ENCODE peak calls at places on chromosomes 2 and 18, in five cellular contexts. A is NB4, N is pancreas, U is cardiac fibroblast, Y is kidney. Z is an unnamed sample.
A peak's percentile ranks its signal among the peaks of the same experiment; 100 is the strongest.

GRCh38 chr18:69885841-69886531 is 61.7 kb downstream of the CD226 start:
- DNase-seq in A (no peak), Y (no peak), U (no peak), N (no peak), Z (no peak)

GRCh38 chr18:9856097-9856496 is 29.7 kb upstream of the TXNDC2 start:
- DNase-seq in U (no peak), A (peak; percentile 48), N (no peak), Y (no peak), Z (no peak)

GRCh38 chr2:228507231-228507824 is 325.8 kb upstream of the SPHKAP start:
- DNase-seq in N (no peak), Y (no peak), U (no peak), A (no peak), Z (no peak)

GRCh38 chr2:21097331-21097730 is 26.4 kb upstream of the TDRD15 start:
- DNase-seq in U (no peak), Y (no peak), N (no peak), A (no peak), Z (no peak)

GRCh38 chr2:39512434-39512935 is 75.4 kb upstream of the MAP4K3 start:
- DNase-seq in U (no peak), Y (peak; percentile 86), N (no peak), A (no peak), Z (no peak)

GRCh38 chr2:46534589-46534988 is 55.2 kb downstream of the TMEM247 start:
- DNase-seq in U (no peak), Y (no peak), N (no peak), A (peak; percentile 97), Z (no peak)

GRCh38 chr2:232882505-232883115 is 12.5 kb downstream of the SNORC start:
- DNase-seq in A (no peak), N (no peak), Y (no peak), U (no peak), Z (no peak)

GRCh38 chr2:189836644-189837043 is 52.4 kb downstream of the PMS1 start:
- DNase-seq in A (no peak), Y (no peak), U (peak; percentile 73), N (no peak), Z (no peak)

GRCh38 chr2:122863516-122863915 is 1108.1 kb downstream of the TSN start:
- DNase-seq in Y (no peak), N (no peak), A (no peak), U (no peak), Z (no peak)

GRCh38 chr2:168196764-168197180 is 50.6 kb downstream of the STK39 start:
- DNase-seq in Y (no peak), N (no peak), U (no peak), A (no peak), Z (no peak)

GRCh38 chr18:45664824-45665763 is 49.8 kb downstream of the SLC14A2 start:
- DNase-seq in U (peak; percentile 76), A (peak; percentile 78), Y (no peak), N (no peak), Z (peak; percentile 53)

GRCh38 chr2:64859208-64860161 is 129.7 kb upstream of the SLC1A4 start:
- DNase-seq in Y (peak; percentile 95), A (peak; percentile 91), N (peak; percentile 95), U (peak; percentile 88), Z (no peak)

GRCh38 chr18:9174302-9174701 is 37.7 kb downstream of the ANKRD12 start:
- DNase-seq in Y (no peak), U (no peak), A (peak; percentile 64), N (no peak), Z (no peak)

GRCh38 chr2:182248362-182248761 is 178.5 kb downstream of the PDE1A start:
- DNase-seq in A (no peak), U (peak; percentile 43), Y (no peak), N (no peak), Z (no peak)

GRCh38 chr2:182247831-182248230 is 179.0 kb downstream of the PDE1A start:
- DNase-seq in U (no peak), N (no peak), A (no peak), Y (no peak), Z (no peak)

GRCh38 chr2:182245963-182246362 is 180.9 kb downstream of the PDE1A start:
- DNase-seq in U (no peak), A (no peak), N (no peak), Y (no peak), Z (no peak)

GRCh38 chr2:182252534-182252933 is 174.3 kb downstream of the PDE1A start:
- DNase-seq in Y (no peak), A (no peak), U (no peak), N (no peak), Z (no peak)

DNA sequence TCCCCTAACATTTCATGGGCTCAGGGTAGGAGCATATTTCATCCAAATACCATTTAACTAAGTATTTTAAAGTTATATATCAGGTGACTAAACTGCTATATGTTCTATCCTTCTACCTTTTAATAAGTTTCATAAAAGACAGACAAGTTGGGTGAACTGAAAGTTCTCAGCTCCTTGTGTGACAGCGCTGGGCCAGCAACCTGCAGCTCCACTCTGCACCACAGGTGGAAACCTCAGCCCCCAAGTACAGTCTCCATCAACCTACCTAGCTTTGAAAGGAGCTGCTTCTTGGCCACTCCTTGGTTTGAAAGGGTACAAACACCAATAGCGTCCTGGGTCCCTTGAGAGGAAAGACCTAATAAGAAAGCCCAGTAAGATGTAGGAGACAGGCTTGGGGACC is 177.9 kb downstream of the PDE1A start:
- DNase-seq in N (no peak), U (no peak), A (no peak), Y (no peak), Z (no peak)
- TF ChIP-seq CTCF in N (no peak), U (no peak), A (no peak), Y (no peak), Z (no peak)

DNA sequence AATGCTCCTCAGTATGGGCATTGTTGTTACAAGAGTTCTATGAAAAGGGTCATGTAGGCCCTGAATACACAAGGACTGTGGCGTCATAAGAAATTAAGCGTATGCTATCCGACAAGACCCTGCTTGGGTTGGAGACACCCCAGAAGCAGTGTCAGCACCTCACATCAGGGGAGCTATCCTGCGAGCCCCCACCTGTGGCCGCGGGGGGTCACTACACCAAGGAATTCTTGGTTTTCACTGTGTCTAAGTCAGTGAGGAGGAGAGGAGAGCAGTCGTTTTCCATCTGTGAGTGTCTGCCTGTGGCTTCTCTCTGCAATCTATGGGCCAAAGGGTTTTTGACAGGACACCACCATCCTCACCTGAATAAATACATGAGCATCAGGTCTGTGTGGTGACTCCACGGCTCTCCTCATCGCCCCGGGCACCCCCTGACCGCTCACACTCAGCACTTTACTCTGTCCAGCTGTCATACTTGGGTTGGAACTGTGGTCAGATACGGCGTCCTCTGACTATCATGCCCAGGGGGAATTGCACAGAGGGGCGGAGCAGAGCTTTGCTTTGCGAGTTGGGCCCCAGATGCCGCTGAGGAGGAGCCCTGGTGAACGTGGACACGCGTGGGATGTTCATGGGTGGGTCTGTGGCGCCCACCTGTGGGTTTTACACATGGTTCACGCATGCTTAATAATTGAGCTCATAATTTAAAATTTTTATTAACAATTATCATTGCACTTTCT is 235.5 kb downstream of the MYT1L start:
- DNase-seq in Y (peak; percentile 45), N (no peak), A (no peak), U (no peak), Z (no peak)
- TF ChIP-seq CTCF in Y (no peak), N (no peak), A (peak; percentile 16), U (no peak), Z (no peak)

DNA sequence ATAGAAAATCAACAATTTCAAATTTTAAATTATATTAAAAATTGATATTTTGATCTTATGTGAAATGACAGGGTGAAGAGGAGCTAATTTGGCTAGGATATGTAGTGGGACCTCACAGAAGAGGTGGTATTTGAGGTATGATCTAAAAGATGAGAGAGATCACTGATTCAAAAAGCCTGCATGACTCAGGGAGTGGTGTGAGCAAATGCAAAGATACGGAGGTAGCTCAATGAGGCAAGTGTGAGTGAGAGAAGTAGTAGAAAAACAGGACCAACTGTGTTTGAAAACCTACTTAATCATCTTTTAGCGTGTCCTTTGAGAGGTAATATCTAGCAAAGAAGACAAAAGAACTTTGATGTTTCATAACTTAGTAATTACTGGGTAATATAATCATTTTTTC is 557.5 kb downstream of the DSC3 start:
- DNase-seq in Y (no peak), U (no peak), N (no peak), A (no peak), Z (no peak)
- TF ChIP-seq CTCF in Y (no peak), U (no peak), N (no peak), A (no peak), Z (no peak)

GRCh38 chr2:16126141-16126968 is 186.0 kb downstream of the MYCN start:
- DNase-seq in A (no peak), U (no peak), Y (no peak), N (no peak), Z (no peak)

GRCh38 chr2:16128746-16129610 is 188.6 kb downstream of the MYCN start:
- DNase-seq in Y (no peak), N (no peak), A (no peak), U (no peak), Z (no peak)

GRCh38 chr2:16127958-16128357 is 187.6 kb downstream of the MYCN start:
- DNase-seq in U (no peak), A (no peak), N (no peak), Y (no peak), Z (no peak)

GRCh38 chr2:16125614-16126125 is 185.3 kb downstream of the MYCN start:
- DNase-seq in U (no peak), N (peak; percentile 48), A (no peak), Y (no peak), Z (no peak)

DNA sequence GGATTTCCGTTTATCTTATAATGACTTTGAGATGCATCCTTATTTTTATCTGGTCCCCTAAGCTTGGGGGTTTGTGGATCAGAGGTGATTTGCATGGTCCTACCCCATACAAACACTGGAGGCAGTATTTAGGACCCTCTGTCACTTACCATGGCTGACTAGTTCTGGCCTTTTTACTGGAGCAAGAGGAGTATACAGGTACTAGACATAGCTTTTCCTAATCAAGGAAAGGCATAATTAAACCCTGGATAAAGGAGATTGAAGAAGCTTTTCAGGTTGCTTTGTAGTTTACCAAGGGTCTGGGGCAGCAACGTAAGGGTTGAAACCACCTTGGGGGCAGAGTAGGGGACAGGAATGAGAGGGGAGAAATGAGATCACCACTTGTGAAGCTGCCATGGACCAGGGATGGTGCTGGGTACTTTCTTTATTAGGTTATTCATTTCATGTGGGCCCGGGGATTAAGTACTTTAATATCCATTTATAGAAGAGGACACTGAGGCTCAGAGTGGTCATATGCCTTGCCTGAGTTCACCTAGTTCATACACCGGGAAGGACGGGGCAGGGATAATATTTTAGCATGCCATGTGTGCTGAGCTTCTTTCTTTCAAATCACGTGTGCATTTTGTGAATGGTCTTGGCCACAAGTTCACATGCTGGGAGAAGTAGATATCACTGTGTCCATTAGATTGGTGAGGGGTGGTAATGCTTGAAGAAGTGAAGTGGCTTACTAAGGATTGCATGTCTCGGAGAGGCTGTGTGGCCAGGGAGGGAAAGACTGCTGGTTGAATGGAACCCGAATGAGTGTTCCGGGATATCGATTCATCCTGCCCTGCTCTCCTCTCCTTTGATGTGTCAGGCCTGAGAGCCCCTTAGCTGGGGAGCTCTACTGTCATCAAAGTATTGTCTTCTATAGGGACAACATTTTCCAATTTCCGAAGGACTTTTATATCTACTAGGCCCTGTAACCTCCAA is 186.9 kb downstream of the MYCN start:
- DNase-seq in N (no peak), U (no peak), A (no peak), Y (no peak), Z (no peak)
- TF ChIP-seq CTCF in N (no peak), U (no peak), A (peak; percentile 0), Y (no peak), Z (no peak)

GRCh38 chr2:31263636-31264190 is 29.8 kb downstream of the EHD3 start:
- DNase-seq in A (no peak), N (no peak), Y (no peak), U (no peak), Z (no peak)
- TF ChIP-seq CTCF in A (no peak), N (no peak), Y (no peak), U (no peak), Z (no peak)